ENCODE peak calls at places on chromosomes 13 and 19, in seven cellular contexts. S, Z, V, N, P, M and H are unnamed samples.

GRCh38 chr13:32735859-32736258 is 149.6 kb downstream of the PDS5B start:
- DNase-seq in S (no peak), Z (no peak), V (no peak), N (peak; percentile 5), P (no peak), M (no peak), H (no peak)

GRCh38 chr13:76948139-76948538 is at the start of gene ACOD1:
- DNase-seq in S (no peak), Z (no peak), V (no peak), N (no peak), P (no peak), M (no peak), H (no peak)

GRCh38 chr13:21988624-21989023 is 317.8 kb downstream of the FGF9 start:
- DNase-seq in S (no peak), Z (no peak), V (no peak), N (no peak), P (no peak), M (no peak), H (no peak)

GRCh38 chr13:85347251-85347650 is 452.0 kb downstream of the SLITRK6 start:
- DNase-seq in S (no peak), Z (no peak), V (no peak), N (no peak), P (no peak), M (no peak), H (no peak)

GRCh38 chr13:85985791-85986190 is 186.6 kb upstream of the SLITRK6 start:
- DNase-seq in S (no peak), Z (no peak), V (no peak), N (no peak), P (no peak), M (no peak), H (no peak)

GRCh38 chr19:4052114-4052992 is 14.3 kb downstream of the ZBTB7A start:
- DNase-seq in S (no peak), Z (no peak), V (no peak), N (peak; percentile 95), P (no peak), M (no peak), H (no peak)

GRCh38 chr13:100483836-100484381 is 104.7 kb downstream of the GGACT start:
- DNase-seq in S (no peak), Z (no peak), V (no peak), N (no peak), P (no peak), M (no peak), H (no peak)

GRCh38 chr13:23356368-23356767 is 77.1 kb downstream of the SACS start:
- DNase-seq in S (peak; percentile 42), Z (no peak), V (no peak), N (no peak), P (no peak), M (no peak), H (no peak)

GRCh38 chr19:1015061-1015781 is 5.7 kb downstream of the TMEM259 start:
- DNase-seq in S (no peak), Z (no peak), V (no peak), N (no peak), P (no peak), M (no peak), H (no peak)

GRCh38 chr19:1014161-1015060 is 6.5 kb downstream of the TMEM259 start:
- DNase-seq in S (no peak), Z (no peak), V (no peak), N (no peak), P (no peak), M (no peak), H (no peak)

GRCh38 chr19:1017115-1017905 is 3.6 kb downstream of the TMEM259 start:
- DNase-seq in S (no peak), Z (no peak), V (no peak), N (no peak), P (peak; percentile 87), M (no peak), H (no peak)

GRCh38 chr19:1016647-1017114 is 4.2 kb downstream of the TMEM259 start:
- DNase-seq in S (no peak), Z (no peak), V (no peak), N (no peak), P (no peak), M (no peak), H (no peak)

DNA sequence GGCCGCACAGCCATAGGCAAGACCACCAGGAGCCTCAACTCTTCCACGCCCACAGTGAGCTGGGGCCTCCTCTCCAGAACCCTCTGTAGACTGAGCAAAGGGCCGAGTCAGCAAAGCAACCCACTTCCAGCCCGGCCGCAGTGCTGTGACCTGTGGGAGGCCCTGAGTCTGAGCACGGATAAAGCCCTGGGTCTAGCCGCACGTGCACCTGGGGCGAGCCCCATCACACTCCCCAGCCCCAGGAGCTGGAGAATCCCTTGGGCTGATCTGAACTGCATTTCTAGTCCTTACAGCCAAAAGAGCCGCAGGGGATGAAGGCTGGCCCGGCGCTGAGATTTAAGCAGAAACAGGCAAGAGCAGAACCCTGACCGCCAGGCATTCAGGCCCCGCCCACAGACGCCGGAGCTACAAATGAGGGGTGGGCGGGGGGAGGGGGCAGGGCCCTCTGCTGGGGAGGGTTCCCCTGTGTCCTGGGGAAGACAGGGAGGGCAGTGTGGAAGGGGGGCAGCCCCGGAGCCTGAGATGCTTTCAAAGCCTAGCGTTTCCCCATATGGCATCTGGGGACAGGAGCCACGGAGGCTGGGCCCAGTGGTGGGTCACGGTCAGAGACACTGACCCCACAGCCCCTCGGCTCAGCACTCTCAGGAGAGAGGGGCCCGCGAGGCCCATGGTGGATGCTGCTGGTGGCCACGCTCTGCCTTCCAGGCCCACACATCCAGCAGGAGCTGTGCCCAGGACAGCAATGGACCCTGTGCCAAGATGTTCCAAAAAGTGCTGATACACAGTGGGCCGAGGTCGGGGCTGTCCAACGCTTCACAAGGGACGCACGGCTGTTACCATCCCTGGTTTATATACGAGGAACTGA is 4.9 kb downstream of the TMEM259 start:
- DNase-seq in S (no peak), Z (no peak), V (no peak), N (no peak), P (no peak), M (no peak), H (no peak)
- TF ChIP-seq JUND in S (no peak), Z (no peak), V (no peak), N (no peak), P (no peak), M (no peak), H (no peak)

GRCh38 chr13:48156466-48156865 is 61.6 kb upstream of the MED4 start:
- DNase-seq in S (no peak), Z (peak; percentile 13), V (no peak), N (no peak), P (peak; percentile 37), M (no peak), H (no peak)
- TF ChIP-seq JUND in S (no peak), Z (no peak), V (no peak), N (no peak), P (no peak), M (no peak), H (no peak)

GRCh38 chr19:51258761-51259160 is 7.9 kb downstream of the SIGLECL1 start:
- DNase-seq in S (no peak), Z (no peak), V (no peak), N (no peak), P (no peak), M (no peak), H (no peak)

GRCh38 chr19:51256053-51256682 is 5.3 kb downstream of the SIGLECL1 start:
- DNase-seq in S (no peak), Z (no peak), V (no peak), N (no peak), P (no peak), M (no peak), H (no peak)

GRCh38 chr19:51257471-51257870 is 6.6 kb downstream of the SIGLECL1 start:
- DNase-seq in S (no peak), Z (no peak), V (no peak), N (no peak), P (no peak), M (no peak), H (no peak)

GRCh38 chr19:51259348-51260245 is 8.7 kb downstream of the SIGLECL1 start:
- DNase-seq in S (peak; percentile 48), Z (peak; percentile 41), V (peak; percentile 15), N (peak; percentile 24), P (peak; percentile 74), M (peak; percentile 12), H (peak; percentile 18)

GRCh38 chr19:51258165-51258564 is 7.3 kb downstream of the SIGLECL1 start:
- DNase-seq in S (no peak), Z (no peak), V (no peak), N (no peak), P (no peak), M (no peak), H (no peak)
- TF ChIP-seq JUND in S (no peak), Z (no peak), V (no peak), N (no peak), P (no peak), M (no peak), H (no peak)

GRCh38 chr13:36512771-36513170 is 80.5 kb downstream of the CCNA1 start:
- DNase-seq in S (no peak), Z (no peak), V (no peak), N (no peak), P (no peak), M (no peak), H (no peak)

GRCh38 chr13:36509369-36509768 is 77.1 kb downstream of the CCNA1 start:
- DNase-seq in S (no peak), Z (no peak), V (no peak), N (no peak), P (no peak), M (no peak), H (no peak)
- TF ChIP-seq JUND in S (no peak), Z (no peak), V (no peak), N (no peak), P (no peak), M (no peak), H (no peak)

GRCh38 chr19:5711025-5711424 is 8.9 kb downstream of the LONP1 start:
- DNase-seq in S (no peak), Z (no peak), V (no peak), N (no peak), P (no peak), M (no peak), H (no peak)

GRCh38 chr19:5706876-5707573 is 12.9 kb downstream of the LONP1 start:
- DNase-seq in S (no peak), Z (no peak), V (no peak), N (no peak), P (no peak), M (no peak), H (no peak)

GRCh38 chr19:5703819-5704818 is 14.0 kb downstream of the RPL36 start:
- DNase-seq in S (no peak), Z (no peak), V (no peak), N (no peak), P (no peak), M (no peak), H (no peak)

GRCh38 chr19:5705552-5705951 is 14.4 kb downstream of the LONP1 start:
- DNase-seq in S (peak; percentile 34), Z (no peak), V (no peak), N (no peak), P (no peak), M (no peak), H (no peak)

GRCh38 chr19:5707576-5708575 is 12.1 kb downstream of the LONP1 start:
- DNase-seq in S (peak; percentile 33), Z (no peak), V (no peak), N (no peak), P (no peak), M (no peak), H (no peak)
- TF ChIP-seq JUND in S (no peak), Z (no peak), V (no peak), N (no peak), P (no peak), M (no peak), H (no peak)

DNA sequence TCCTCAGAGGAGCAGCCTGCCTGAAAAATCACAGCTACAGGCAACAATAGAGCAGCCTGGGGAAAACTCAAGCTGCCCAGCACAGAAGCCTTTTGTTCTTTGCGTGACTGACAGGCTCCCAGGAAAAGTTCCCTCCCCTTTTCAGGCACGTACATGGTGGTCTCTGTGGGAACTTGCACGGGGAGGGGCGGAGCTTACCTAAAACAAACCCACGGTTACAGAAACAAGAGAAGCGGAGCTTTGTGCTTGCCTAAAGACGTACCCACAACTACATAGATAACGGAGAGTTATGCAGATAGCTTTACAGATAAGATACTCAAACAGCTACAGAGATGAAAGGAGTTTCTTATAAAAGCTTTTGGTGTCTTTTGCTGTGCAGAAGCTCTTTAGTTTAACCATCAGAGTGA is 11.4 kb downstream of the ETFB start:
- DNase-seq in S (peak; percentile 53), Z (no peak), V (no peak), N (peak; percentile 99), P (no peak), M (no peak), H (no peak)
- TF ChIP-seq JUND in S (no peak), Z (no peak), V (no peak), N (no peak), P (no peak), M (no peak), H (no peak)